ENCODE peak calls at places on chromosome 21, in eight cellular contexts. R is tibial nerve; Z is pancreas; S is CD8-positive, alpha-beta T cell; T is breast epithelium; L is mucosa of descending colon; H is left ventricle myocardium inferior; O is ovary. X is an unnamed sample. For H3K9me3, the result is how much of the 10 kb centered on the place peaks cover.

GRCh38 chr21:32312976-32313375 is 14.3 kb downstream of the MRAP start:
- DNase-seq in R (no peak), Z (no peak), S (no peak), T (no peak), L (no peak), H (no peak), O (no peak), X (no peak)

GRCh38 chr21:16956824-16957223 is 556.0 kb upstream of the CXADR start:
- DNase-seq in R (no peak), Z (no peak), S (no peak), T (no peak), L (no peak), H (no peak), O (no peak), X (no peak)

GRCh38 chr21:46216132-46216747 is 12.3 kb downstream of the LSS start:
- DNase-seq in R (no peak), Z (no peak), S (no peak), T (no peak), L (no peak), H (no peak), O (no peak), X (no peak)

GRCh38 chr21:29302340-29302991 is 3.7 kb downstream of the BACH1 start:
- DNase-seq in R (no peak), Z (no peak), S (no peak), T (no peak), L (no peak), H (no peak), O (no peak), X (no peak)

GRCh38 chr21:17752171-17752570 is 67.0 kb downstream of the C21orf91 start:
- DNase-seq in R (no peak), Z (no peak), S (no peak), T (no peak), L (no peak), H (no peak), O (no peak), X (no peak)

GRCh38 chr21:35095859-35096291 is 46.8 kb upstream of the RUNX1 start:
- DNase-seq in R (no peak), Z (no peak), S (no peak), T (no peak), L (no peak), H (no peak), O (no peak), X (no peak)

GRCh38 chr21:19999369-20000272 is 998.6 kb upstream of the NCAM2 start:
- DNase-seq in R (no peak), Z (no peak), S (no peak), T (no peak), L (no peak), H (no peak), O (no peak), X (no peak)

GRCh38 chr21:44880762-44881585 is 7.5 kb upstream of the PTTG1IP start:
- DNase-seq in R (no peak), Z (no peak), S (no peak), T (no peak), L (no peak), H (no peak), O (no peak), X (no peak)

GRCh38 chr21:14567557-14568279 is 21.6 kb upstream of the SAMSN1 start:
- DNase-seq in R (no peak), Z (no peak), S (no peak), T (no peak), L (no peak), H (no peak), O (no peak), X (no peak)

GRCh38 chr21:45361033-45361997 is 43.6 kb upstream of the COL18A1 start:
- DNase-seq in R (no peak), Z (no peak), S (no peak), T (no peak), L (peak), H (no peak), O (no peak), X (no peak)

GRCh38 chr21:16460936-16461335 is 731.2 kb downstream of the USP25 start:
- DNase-seq in R (no peak), Z (no peak), S (no peak), T (no peak), L (no peak), H (no peak), O (no peak), X (no peak)

GRCh38 chr21:27590271-27590670 is 623.4 kb upstream of the ADAMTS5 start:
- DNase-seq in R (no peak), Z (no peak), S (no peak), T (no peak), L (no peak), H (peak), O (no peak), X (no peak)

GRCh38 chr21:15090390-15090789 is 25.6 kb upstream of the NRIP1 start:
- DNase-seq in R (no peak), Z (no peak), S (no peak), T (no peak), L (no peak), H (no peak), O (no peak), X (no peak)

GRCh38 chr21:17371470-17371869 is 141.4 kb upstream of the CXADR start:
- DNase-seq in R (no peak), Z (no peak), S (no peak), T (no peak), L (no peak), H (no peak), O (no peak), X (peak)

GRCh38 chr21:46111857-46112730 is 14.2 kb downstream of the COL6A2 start:
- DNase-seq in R (peak), Z (peak), S (no peak), T (peak), L (peak), H (no peak), O (peak), X (no peak)

GRCh38 chr21:34923626-34924025 is 125.5 kb downstream of the RUNX1 start:
- DNase-seq in R (no peak), Z (no peak), S (no peak), T (no peak), L (no peak), H (no peak), O (no peak), X (no peak)

GRCh38 chr21:34885125-34885524 is 164.0 kb downstream of the RUNX1 start:
- DNase-seq in R (no peak), Z (no peak), S (no peak), T (no peak), L (no peak), H (no peak), O (no peak), X (no peak)

GRCh38 chr21:24188511-24188910 is 1418.8 kb downstream of the MRPL39 start:
- DNase-seq in R (no peak), Z (no peak), S (no peak), T (no peak), L (no peak), H (no peak), O (no peak), X (peak)

GRCh38 chr21:15848632-15849031 is 118.8 kb downstream of the USP25 start:
- DNase-seq in R (no peak), Z (no peak), S (no peak), T (no peak), L (no peak), H (no peak), O (no peak), X (no peak)

GRCh38 chr21:14308234-14308633 is 74.7 kb downstream of the HSPA13 start:
- DNase-seq in R (no peak), Z (no peak), S (no peak), T (no peak), L (no peak), H (no peak), O (no peak), X (no peak)

GRCh38 chr21:46207006-46207919 is 21.3 kb downstream of the LSS start:
- DNase-seq in R (no peak), Z (no peak), S (no peak), T (no peak), L (peak), H (no peak), O (no peak), X (no peak)

GRCh38 chr21:28521932-28522826 is 470.5 kb downstream of the LTN1 start:
- DNase-seq in R (no peak), Z (no peak), S (no peak), T (no peak), L (no peak), H (no peak), O (no peak), X (peak)

GRCh38 chr21:35211767-35212166 is 162.7 kb upstream of the RUNX1 start:
- DNase-seq in R (no peak), Z (no peak), S (no peak), T (no peak), L (no peak), H (no peak), O (no peak), X (no peak)

GRCh38 chr21:46078322-46078981 is 19.5 kb upstream of the COL6A2 start:
- DNase-seq in R (no peak), Z (peak), S (no peak), T (peak), L (no peak), H (no peak), O (peak), X (no peak)

GRCh38 chr21:45877821-45878469 is 103.6 kb upstream of the COL6A1 start:
- DNase-seq in R (no peak), Z (no peak), S (no peak), T (no peak), L (peak), H (no peak), O (no peak), X (no peak)

GRCh38 chr21:34184232-34184631 is 110.9 kb downstream of the MRPS6 start:
- DNase-seq in R (no peak), Z (no peak), S (no peak), T (no peak), L (no peak), H (no peak), O (no peak), X (no peak)

GRCh38 chr21:14303731-14304488 is 79.0 kb downstream of the HSPA13 start:
- DNase-seq in R (no peak), Z (no peak), S (no peak), T (no peak), L (no peak), H (no peak), O (no peak), X (no peak)

GRCh38 chr21:46051821-46052675 is 45.9 kb upstream of the COL6A2 start:
- DNase-seq in R (no peak), Z (no peak), S (no peak), T (no peak), L (no peak), H (no peak), O (peak), X (no peak)

GRCh38 chr21:17738171-17738953 is 80.8 kb downstream of the C21orf91 start:
- DNase-seq in R (no peak), Z (no peak), S (no peak), T (peak), L (no peak), H (no peak), O (no peak), X (no peak)

GRCh38 chr21:38994014-38994413 is 188.3 kb downstream of the ETS2 start:
- DNase-seq in R (no peak), Z (no peak), S (no peak), T (no peak), L (no peak), H (no peak), O (no peak), X (no peak)

GRCh38 chr21:33185852-33186251 is 43.9 kb upstream of the IFNAR2 start:
- DNase-seq in R (no peak), Z (no peak), S (peak), T (no peak), L (no peak), H (no peak), O (no peak), X (no peak)

GRCh38 chr21:44972301-44972814 is 32.5 kb downstream of the SLX9 start:
- DNase-seq in R (no peak), Z (no peak), S (no peak), T (no peak), L (no peak), H (no peak), O (no peak), X (no peak)

GRCh38 chr21:16794944-16795343 is 717.9 kb upstream of the CXADR start:
- DNase-seq in R (no peak), Z (no peak), S (no peak), T (no peak), L (no peak), H (no peak), O (peak), X (peak)

GRCh38 chr21:34544032-34544496 is 32.1 kb upstream of the KCNE1 start:
- DNase-seq in R (no peak), Z (peak), S (no peak), T (peak), L (no peak), H (peak), O (no peak), X (no peak)

GRCh38 chr21:35026617-35027557 is 22.2 kb downstream of the RUNX1 start:
- DNase-seq in R (no peak), Z (peak), S (peak), T (no peak), L (peak), H (peak), O (peak), X (no peak)

GRCh38 chr21:44909719-44910118 is 11.0 kb downstream of the ITGB2 start:
- DNase-seq in R (no peak), Z (no peak), S (no peak), T (no peak), L (no peak), H (no peak), O (no peak), X (no peak)

GRCh38 chr21:29710498-29710897 is 229.3 kb downstream of the GRIK1 start:
- DNase-seq in R (no peak), Z (no peak), S (no peak), T (no peak), L (no peak), H (no peak), O (no peak), X (no peak)

GRCh38 chr21:46153259-46154154 is 1.9 kb downstream of the FTCD start:
- DNase-seq in R (peak), Z (peak), S (peak), T (no peak), L (peak), H (peak), O (peak), X (no peak)

GRCh38 chr21:16159213-16159970 is 429.6 kb downstream of the USP25 start:
- DNase-seq in R (no peak), Z (no peak), S (no peak), T (no peak), L (no peak), H (no peak), O (no peak), X (peak)

GRCh38 chr21:25421327-25422028 is 185.8 kb downstream of the MRPL39 start:
- DNase-seq in R (no peak), Z (no peak), S (peak), T (no peak), L (no peak), H (no peak), O (no peak), X (peak)
- H3K9me3 ChIP-seq in R (under half), Z (under half), S (under half), T (under half), L (under half), H (under half), O (under half), X (under half)

GRCh38 chr21:36706482-36706852 is 7.6 kb downstream of the SIM2 start:
- DNase-seq in R (no peak), Z (no peak), S (no peak), T (no peak), L (no peak), H (no peak), O (no peak), X (no peak)
- TF ChIP-seq CTCF in R (no peak), Z (no peak), S (no peak), T (no peak), L (no peak), H (no peak), O (no peak), X (no peak)

DNA sequence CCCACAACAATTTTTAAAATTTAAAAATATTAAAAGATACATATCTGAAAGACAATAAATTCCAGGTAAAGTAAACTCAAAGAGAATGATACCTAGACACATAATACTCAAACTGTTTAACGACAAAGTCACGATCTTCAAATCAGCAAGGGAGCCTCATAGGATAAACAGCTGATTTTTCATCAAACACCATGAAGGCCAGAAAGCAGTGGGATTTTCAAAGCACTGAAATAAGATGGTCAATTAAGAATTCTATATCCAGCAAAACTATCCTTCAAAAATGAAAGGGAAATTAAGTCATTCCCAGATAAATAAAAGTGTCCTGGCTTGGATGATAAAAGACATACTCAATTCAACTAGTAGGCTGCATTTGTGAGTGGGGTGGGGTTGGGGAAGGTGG is 100.5 kb downstream of the TIAM1 start:
- DNase-seq in R (no peak), Z (no peak), S (no peak), T (no peak), L (no peak), H (no peak), O (no peak), X (no peak)
- H3K9me3 ChIP-seq in R (under half), Z (under half), S (under half), T (under half), L (under half), H (under half), O (under half), X (under half)

GRCh38 chr21:41459884-41460534 is 34.0 kb downstream of the MX1 start:
- DNase-seq in R (no peak), Z (no peak), S (no peak), T (no peak), L (peak), H (no peak), O (no peak), X (no peak)
- TF ChIP-seq CTCF in R (no peak), Z (no peak), S (no peak), T (no peak), L (no peak), H (no peak), O (no peak), X (no peak)

DNA sequence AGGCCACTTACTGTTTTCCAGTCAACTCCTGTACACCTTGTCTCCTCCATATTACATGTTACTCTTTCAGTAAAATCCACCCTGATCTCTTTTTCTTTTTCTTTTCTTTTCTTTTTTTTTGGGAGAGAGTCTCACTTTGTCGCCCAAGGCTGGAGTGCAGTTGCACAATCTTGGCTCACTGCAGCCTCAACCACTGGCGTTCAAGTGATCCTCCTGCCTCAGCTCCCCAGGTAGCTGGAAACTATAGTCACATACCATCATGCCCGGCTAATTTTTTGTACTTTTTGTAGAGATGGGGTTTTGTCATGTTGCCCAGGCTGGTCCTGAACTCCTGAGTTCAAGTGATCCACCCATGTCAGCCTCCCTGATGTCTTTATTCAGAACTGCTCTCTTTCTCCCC is 57.8 kb downstream of the CYYR1 start:
- DNase-seq in R (no peak), Z (no peak), S (no peak), T (peak), L (no peak), H (no peak), O (no peak), X (no peak)
- H3K9me3 ChIP-seq in R (under half), Z (under half), S (under half), T (under half), L (under half), H (under half), O (under half), X (under half)

GRCh38 chr21:42580076-42580792 is 66.6 kb downstream of the SLC37A1 start:
- DNase-seq in R (no peak), Z (no peak), S (no peak), T (no peak), L (no peak), H (no peak), O (peak), X (no peak)

GRCh38 chr21:42578034-42578433 is 64.4 kb downstream of the SLC37A1 start:
- DNase-seq in R (no peak), Z (no peak), S (no peak), T (no peak), L (no peak), H (no peak), O (peak), X (no peak)

GRCh38 chr21:42579456-42580075 is 65.9 kb downstream of the SLC37A1 start:
- DNase-seq in R (no peak), Z (no peak), S (no peak), T (no peak), L (no peak), H (no peak), O (no peak), X (no peak)

GRCh38 chr21:42580793-42581201 is 67.1 kb downstream of the SLC37A1 start:
- DNase-seq in R (no peak), Z (no peak), S (no peak), T (no peak), L (no peak), H (no peak), O (peak), X (no peak)

GRCh38 chr21:42578761-42579415 is 65.2 kb downstream of the SLC37A1 start:
- DNase-seq in R (no peak), Z (peak), S (no peak), T (no peak), L (no peak), H (no peak), O (peak), X (no peak)
- TF ChIP-seq CTCF in R (no peak), Z (no peak), S (no peak), T (no peak), L (no peak), H (no peak), O (no peak), X (no peak)

DNA sequence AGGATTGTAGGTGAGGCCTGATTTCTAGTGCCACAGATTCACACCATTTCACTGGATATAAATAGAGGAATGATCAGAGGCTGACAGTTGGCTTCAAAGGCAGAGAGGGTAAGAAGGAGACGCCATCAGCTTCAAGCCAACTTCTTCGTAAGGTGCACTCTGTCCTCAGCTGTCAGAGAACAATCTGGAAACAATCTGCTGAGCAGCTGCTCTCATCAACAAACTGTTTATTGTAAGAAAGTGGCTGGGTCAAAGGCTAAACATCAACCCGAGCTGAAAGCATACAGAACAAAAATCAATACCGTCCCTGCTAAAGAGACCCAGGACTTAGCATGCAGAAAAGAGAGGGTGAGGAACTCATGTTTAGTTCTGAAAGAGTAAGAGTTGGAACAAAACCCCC is 48.2 kb downstream of the HLCS start:
- DNase-seq in R (no peak), Z (no peak), S (no peak), T (no peak), L (no peak), H (no peak), O (no peak), X (no peak)
- H3K9me3 ChIP-seq in R (under half), Z (under half), S (under half), T (under half), L (under half), H (under half), O (under half), X (under half)

X was measured in AG04450.